ENCODE peak calls at places on chromosomes 1 and 21, in nine cellular contexts. B is CD8-positive, alpha-beta memory T cell; T is DND-41; U is Peyer's patch; J is NT2/D1; F is mesendoderm; L is colonic mucosa; O is HCT116; N is aorta. K is an unnamed sample.

GRCh38 chr21:17340081-17340480 is 172.8 kb upstream of the CXADR start:
- DNase-seq in U (no peak), T (no peak), B (no peak), O (no peak), L (no peak), N (no peak), J (no peak), F (no peak), K (no peak)

GRCh38 chr21:38839683-38840286 is 34.1 kb downstream of the ETS2 start:
- DNase-seq in F (no peak), B (no peak), J (no peak), T (no peak), L (peak; percentile 12), U (no peak), N (no peak), O (peak; percentile 21), K (no peak)

GRCh38 chr1:112540395-112540794 is 31.6 kb downstream of the WNT2B start:
- DNase-seq in N (no peak), U (no peak), T (no peak), O (no peak), L (no peak), F (no peak), J (no peak), B (no peak), K (no peak)

GRCh38 chr1:50047916-50048694 is 24.4 kb upstream of the AGBL4 start:
- DNase-seq in L (peak; percentile 30), F (peak; percentile 84), O (no peak), B (no peak), T (no peak), N (no peak), J (peak; percentile 65), U (peak; percentile 48), K (peak; percentile 78)

GRCh38 chr1:222798975-222799374 is 15.9 kb upstream of the DISP1 start:
- DNase-seq in T (no peak), O (no peak), J (no peak), F (no peak), B (no peak), N (no peak), U (no peak), L (no peak), K (no peak)

GRCh38 chr1:203127672-203128611 is at the start of gene ADORA1:
- DNase-seq in B (no peak), N (peak; percentile 88), F (peak; percentile 87), T (no peak), L (peak; percentile 65), O (peak; percentile 10), J (peak; percentile 79), U (no peak), K (peak; percentile 90)

GRCh38 chr1:245856944-245857531 is 650.0 kb downstream of the SMYD3 start:
- DNase-seq in J (peak; percentile 15), F (peak; percentile 57), T (no peak), N (no peak), B (no peak), O (no peak), U (no peak), L (no peak), K (no peak)

GRCh38 chr1:115012006-115012405 is 17.6 kb upstream of the TSHB start:
- DNase-seq in O (no peak), N (no peak), F (no peak), U (no peak), J (peak; percentile 23), B (no peak), L (no peak), T (no peak), K (no peak)

GRCh38 chr1:184972281-184973055 is 1.8 kb downstream of the NIBAN1 start:
- DNase-seq in N (no peak), T (no peak), J (no peak), L (no peak), F (no peak), O (no peak), U (no peak), B (no peak), K (no peak)

GRCh38 chr21:42592156-42592820 is 61.1 kb upstream of the PDE9A start:
- DNase-seq in O (no peak), J (no peak), U (no peak), T (no peak), F (peak; percentile 22), B (no peak), L (no peak), N (no peak), K (peak; percentile 39)

GRCh38 chr1:221161571-221162041 is 282.4 kb downstream of the HLX start:
- DNase-seq in L (no peak), O (no peak), U (no peak), T (no peak), F (no peak), B (no peak), J (no peak), N (no peak), K (no peak)

GRCh38 chr1:231702804-231703203 is 76.2 kb downstream of the DISC1 start:
- DNase-seq in J (no peak), F (peak; percentile 81), L (no peak), B (no peak), U (no peak), O (no peak), T (no peak), N (no peak), K (no peak)

GRCh38 chr1:166839600-166840308 is 479 bp downstream of the POGK start:
- DNase-seq in T (peak; percentile 70), F (peak; percentile 77), J (peak; percentile 50), O (no peak), B (peak; percentile 61), N (peak; percentile 89), L (peak; percentile 70), U (peak; percentile 81), K (peak; percentile 87)

GRCh38 chr1:116218922-116219321 is 107.7 kb downstream of the MAB21L3 start:
- DNase-seq in F (peak; percentile 14), T (no peak), U (no peak), O (no peak), B (no peak), L (no peak), N (no peak), J (no peak), K (no peak)

GRCh38 chr1:154757149-154757548 is 112.9 kb downstream of the KCNN3 start:
- DNase-seq in J (no peak), B (no peak), L (no peak), F (no peak), U (no peak), T (no peak), O (no peak), N (no peak), K (no peak)

GRCh38 chr1:228841632-228842031 is 106.4 kb downstream of the RHOU start:
- DNase-seq in F (no peak), B (no peak), J (no peak), T (no peak), N (no peak), U (no peak), O (no peak), L (no peak), K (no peak)
- H3K4me3 ChIP-seq in F (no peak overlapping the region), B (no peak overlapping the region), J (no peak overlapping the region), T (no peak overlapping the region), N (no peak overlapping the region), U (no peak overlapping the region), O (no peak overlapping the region), L (no peak overlapping the region), K (no peak overlapping the region)

GRCh38 chr1:17557986-17558385 is 18.5 kb downstream of the ARHGEF10L start:
- DNase-seq in F (no peak), L (no peak), J (no peak), T (no peak), B (no peak), O (no peak), N (no peak), U (no peak), K (no peak)
- H3K27me3 ChIP-seq in F (no peaks in the 10 kb centered on the region), L (no peaks in the 10 kb centered on the region), J (no peaks in the 10 kb centered on the region), T (no peaks in the 10 kb centered on the region), B (no peaks in the 10 kb centered on the region), O (no peaks in the 10 kb centered on the region), N (no peaks in the 10 kb centered on the region), U (no peaks in the 10 kb centered on the region), K (no peaks in the 10 kb centered on the region)

GRCh38 chr1:91712393-91712792 is 173.6 kb downstream of the TGFBR3 start:
- DNase-seq in F (no peak), O (no peak), L (no peak), B (no peak), T (no peak), U (no peak), J (no peak), N (no peak), K (no peak)
- H3K36me3 ChIP-seq in F (no peaks in the 10 kb centered on the region), O (no peaks in the 10 kb centered on the region), L (no peaks in the 10 kb centered on the region), B (peaks cover 19% of the 10 kb centered on the region), T (no peaks in the 10 kb centered on the region), U (peaks cover 27% of the 10 kb centered on the region), J (peaks cover 20% of the 10 kb centered on the region), N (peaks cover 9% of the 10 kb centered on the region), K (no peaks in the 10 kb centered on the region)

GRCh38 chr1:235083589-235084323 is 44.9 kb downstream of the TOMM20 start:
- DNase-seq in U (peak; percentile 84), L (peak; percentile 87), O (peak; percentile 58), T (peak; percentile 83), B (peak; percentile 61), N (peak; percentile 91), F (peak; percentile 93), J (peak; percentile 92), K (peak; percentile 79)
- H3K4me3 ChIP-seq in U (peak overlapping the region; percentile 10), L (no peak overlapping the region), O (no peak overlapping the region), T (peak overlapping the region; percentile 43), B (no peak overlapping the region), N (no peak overlapping the region), F (no peak overlapping the region), J (no peak overlapping the region), K (no peak overlapping the region)

DNA sequence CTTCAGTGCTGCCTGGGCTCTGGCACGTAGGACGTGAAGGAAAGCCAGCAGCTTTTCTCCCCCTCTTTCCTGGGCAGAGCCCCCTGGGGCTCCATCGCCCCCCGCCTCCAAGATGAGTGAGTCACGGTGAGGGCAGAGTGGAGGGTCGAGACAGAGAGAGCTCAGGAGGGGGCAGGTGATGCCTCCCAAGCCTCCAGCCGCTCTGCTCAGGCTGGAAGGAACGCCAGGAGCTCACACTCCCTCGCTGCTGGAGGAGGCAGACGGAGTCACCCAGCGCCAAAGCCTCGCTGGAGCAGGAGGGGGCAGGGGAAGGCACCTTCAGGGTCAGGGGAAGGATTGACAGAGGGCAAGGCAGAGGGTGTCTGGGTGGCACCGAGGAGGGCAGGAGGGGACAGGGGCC is 119.5 kb downstream of the CASZ1 start:
- DNase-seq in B (no peak), O (no peak), N (no peak), J (no peak), F (no peak), U (no peak), L (no peak), T (no peak), K (peak; percentile 61)
- H3K27me3 ChIP-seq in B (no peaks in the 10 kb centered on the region), O (no peaks in the 10 kb centered on the region), N (no peaks in the 10 kb centered on the region), J (no peaks in the 10 kb centered on the region), F (no peaks in the 10 kb centered on the region), U (no peaks in the 10 kb centered on the region), L (no peaks in the 10 kb centered on the region), T (no peaks in the 10 kb centered on the region), K (no peaks in the 10 kb centered on the region)